ENCODE peak calls at places on chromosomes 11 and 22, in six cellular contexts. One of them, this sample, is unnamed.

GRCh38 chr11:8566613-8567210 is 27.3 kb downstream of the STK33 start:
- DNase-seq in natural killer cell: no peak
- DNase-seq in A172: peak
- DNase-seq in BJ: no peak
- DNase-seq in AG09319: peak
- DNase-seq in MCF 10A: peak
- DNase-seq in this sample: no peak

GRCh38 chr22:20569059-20570058 is 61.9 kb downstream of the MED15 start:
- DNase-seq in natural killer cell: peak
- DNase-seq in A172: peak
- DNase-seq in BJ: peak
- DNase-seq in AG09319: peak
- DNase-seq in MCF 10A: peak
- DNase-seq in this sample: peak

GRCh38 chr11:113817162-113817561 is 37.6 kb downstream of the CLDN25 start:
- DNase-seq in natural killer cell: no peak
- DNase-seq in A172: no peak
- DNase-seq in BJ: no peak
- DNase-seq in AG09319: no peak
- DNase-seq in MCF 10A: no peak
- DNase-seq in this sample: no peak

GRCh38 chr11:976431-977160 is 50.9 kb downstream of the AP2A2 start:
- DNase-seq in natural killer cell: no peak
- DNase-seq in A172: peak
- DNase-seq in BJ: no peak
- DNase-seq in AG09319: no peak
- DNase-seq in MCF 10A: no peak
- DNase-seq in this sample: no peak

GRCh38 chr11:84747871-84748270 is 879.3 kb downstream of the DLG2 start:
- DNase-seq in natural killer cell: no peak
- DNase-seq in A172: no peak
- DNase-seq in BJ: no peak
- DNase-seq in AG09319: no peak
- DNase-seq in MCF 10A: no peak
- DNase-seq in this sample: no peak

GRCh38 chr11:65041206-65042035 is at the start of gene SAC3D1:
- DNase-seq in natural killer cell: no peak
- DNase-seq in A172: peak
- DNase-seq in BJ: no peak
- DNase-seq in AG09319: no peak
- DNase-seq in MCF 10A: peak
- DNase-seq in this sample: peak

GRCh38 chr22:48088926-48089536 is 1326.6 kb downstream of the TBC1D22A start:
- DNase-seq in natural killer cell: no peak
- DNase-seq in A172: no peak
- DNase-seq in BJ: no peak
- DNase-seq in AG09319: no peak
- DNase-seq in MCF 10A: no peak
- DNase-seq in this sample: no peak

GRCh38 chr22:23570681-23571080 is 9.4 kb downstream of the IGLL1 start:
- DNase-seq in natural killer cell: no peak
- DNase-seq in A172: no peak
- DNase-seq in BJ: no peak
- DNase-seq in AG09319: no peak
- DNase-seq in MCF 10A: no peak
- DNase-seq in this sample: no peak

GRCh38 chr22:19898831-19899567 is 42.6 kb upstream of the COMT start:
- DNase-seq in natural killer cell: no peak
- DNase-seq in A172: no peak
- DNase-seq in BJ: no peak
- DNase-seq in AG09319: no peak
- DNase-seq in MCF 10A: no peak
- DNase-seq in this sample: no peak

GRCh38 chr11:42967653-42968052 is 344.1 kb upstream of the API5 start:
- DNase-seq in natural killer cell: no peak
- DNase-seq in A172: no peak
- DNase-seq in BJ: no peak
- DNase-seq in AG09319: no peak
- DNase-seq in MCF 10A: no peak
- DNase-seq in this sample: no peak

GRCh38 chr11:130726647-130727046 is 189.6 kb downstream of the SNX19 start:
- DNase-seq in natural killer cell: no peak
- DNase-seq in A172: no peak
- DNase-seq in BJ: no peak
- DNase-seq in AG09319: no peak
- DNase-seq in MCF 10A: no peak
- DNase-seq in this sample: no peak

GRCh38 chr11:30143098-30143705 is 87.6 kb upstream of the FSHB start:
- DNase-seq in natural killer cell: no peak
- DNase-seq in A172: peak
- DNase-seq in BJ: no peak
- DNase-seq in AG09319: no peak
- DNase-seq in MCF 10A: peak
- DNase-seq in this sample: peak

GRCh38 chr22:49032821-49033220 is 794.9 kb downstream of the BRD1 start:
- DNase-seq in natural killer cell: no peak
- DNase-seq in A172: no peak
- DNase-seq in BJ: no peak
- DNase-seq in AG09319: no peak
- DNase-seq in MCF 10A: no peak
- DNase-seq in this sample: no peak

GRCh38 chr11:72812968-72813739 is 1.1 kb upstream of the ATG16L2 start:
- DNase-seq in natural killer cell: peak
- DNase-seq in A172: peak
- DNase-seq in BJ: no peak
- DNase-seq in AG09319: no peak
- DNase-seq in MCF 10A: peak
- DNase-seq in this sample: peak

GRCh38 chr11:64141081-64141783 is 24.7 kb downstream of the MACROD1 start:
- DNase-seq in natural killer cell: no peak
- DNase-seq in A172: no peak
- DNase-seq in BJ: no peak
- DNase-seq in AG09319: no peak
- DNase-seq in MCF 10A: no peak
- DNase-seq in this sample: no peak

GRCh38 chr22:42317691-42318547 is 47.5 kb upstream of the TCF20 start:
- DNase-seq in natural killer cell: no peak
- DNase-seq in A172: no peak
- DNase-seq in BJ: no peak
- DNase-seq in AG09319: no peak
- DNase-seq in MCF 10A: peak
- DNase-seq in this sample: no peak